ENCODE peak calls at places on chromosome 14, in seven cellular contexts. T is thyroid gland, P is esophagus muscularis mucosa, M is adrenal gland, J is BE2C, X is testis, W is breast epithelium. V is an unnamed sample. For H3K27me3, the result is how much of the 10 kb centered on the place peaks cover.

GRCh38 chr14:32724864-32725550 is 213.7 kb upstream of the NPAS3 start:
- DNase-seq in T (no peak), P (no peak), M (no peak), J (no peak), X (no peak), W (no peak), V (no peak)

GRCh38 chr14:92500491-92500941 is 13.1 kb upstream of the RIN3 start:
- DNase-seq in T (no peak), P (no peak), M (no peak), J (no peak), X (peak), W (peak), V (no peak)

GRCh38 chr14:100333867-100334266 is 10.7 kb downstream of the SLC25A47 start:
- DNase-seq in T (peak), P (no peak), M (no peak), J (no peak), X (no peak), W (no peak), V (no peak)

GRCh38 chr14:56211124-56211523 is 92.9 kb downstream of the PELI2 start:
- DNase-seq in T (no peak), P (no peak), M (peak), J (no peak), X (no peak), W (no peak), V (no peak)

GRCh38 chr14:60632777-60633176 is 16.5 kb downstream of the SIX1 start:
- DNase-seq in T (no peak), P (no peak), M (no peak), J (no peak), X (no peak), W (no peak), V (no peak)

GRCh38 chr14:50040401-50040775 is 76.0 kb downstream of the VCPKMT start:
- DNase-seq in T (no peak), P (no peak), M (no peak), J (no peak), X (no peak), W (no peak), V (no peak)

GRCh38 chr14:104085032-104085888 is at the start of gene ASPG:
- DNase-seq in T (no peak), P (no peak), M (peak), J (peak), X (no peak), W (no peak), V (peak)

GRCh38 chr14:90513151-90514014 is 116.6 kb downstream of the CALM1 start:
- DNase-seq in T (peak), P (no peak), M (no peak), J (no peak), X (peak), W (peak), V (peak)

GRCh38 chr14:84894254-84894653 is 635.7 kb upstream of the FLRT2 start:
- DNase-seq in T (no peak), P (no peak), M (no peak), J (no peak), X (no peak), W (no peak), V (no peak)

GRCh38 chr14:25909361-25909760 is 688.5 kb downstream of the NOVA1 start:
- DNase-seq in T (no peak), P (no peak), M (no peak), J (no peak), X (no peak), W (no peak), V (no peak)

GRCh38 chr14:95508377-95508776 is 8.1 kb downstream of the SYNE3 start:
- DNase-seq in T (no peak), P (no peak), M (peak), J (no peak), X (no peak), W (no peak), V (no peak)

GRCh38 chr14:54548491-54548890 is 18.4 kb upstream of the SAMD4A start:
- DNase-seq in T (peak), P (no peak), M (no peak), J (no peak), X (no peak), W (no peak), V (no peak)

GRCh38 chr14:102496955-102497744 is 12.4 kb downstream of the ANKRD9 start:
- DNase-seq in T (no peak), P (no peak), M (no peak), J (no peak), X (no peak), W (no peak), V (no peak)

GRCh38 chr14:95025218-95025617 is 132.1 kb downstream of the DICER1 start:
- DNase-seq in T (no peak), P (peak), M (no peak), J (no peak), X (no peak), W (no peak), V (no peak)

GRCh38 chr14:100531152-100531551 is 56.1 kb downstream of the BEGAIN start:
- DNase-seq in T (no peak), P (peak), M (no peak), J (no peak), X (no peak), W (no peak), V (peak)

GRCh38 chr14:89231426-89232113 is 185.5 kb downstream of the FOXN3 start:
- DNase-seq in T (no peak), P (no peak), M (no peak), J (no peak), X (no peak), W (no peak), V (no peak)

GRCh38 chr14:30035361-30035760 is 107.7 kb upstream of the PRKD1 start:
- DNase-seq in T (no peak), P (no peak), M (no peak), J (no peak), X (no peak), W (no peak), V (no peak)

GRCh38 chr14:93234798-93235197 is 27.7 kb downstream of the UBR7 start:
- DNase-seq in T (no peak), P (no peak), M (peak), J (no peak), X (no peak), W (no peak), V (no peak)

DNA sequence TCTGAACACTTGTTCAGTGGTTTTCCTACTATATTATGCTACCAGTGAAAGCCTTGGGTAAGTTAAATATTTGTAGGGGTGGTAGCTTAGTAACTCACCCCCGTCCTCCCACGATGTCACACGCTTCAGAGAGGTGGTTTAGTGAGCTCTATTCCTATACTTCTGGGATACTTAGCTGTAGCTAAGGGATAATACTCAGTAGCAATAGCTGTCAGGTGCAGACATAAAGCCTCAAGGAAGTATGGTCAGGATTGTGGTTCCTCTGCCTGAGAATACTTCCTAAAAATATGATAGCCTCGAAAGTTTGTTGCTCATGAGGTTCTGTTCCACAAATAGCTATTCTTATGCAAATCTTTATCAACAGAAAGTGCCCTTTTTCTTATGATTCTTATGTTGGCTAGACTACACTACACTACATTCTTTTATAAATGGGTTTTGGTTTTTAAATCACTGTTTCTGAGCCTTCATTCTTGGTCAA is 11.9 kb downstream of the DLST start:
- DNase-seq in T (no peak), P (no peak), M (no peak), J (no peak), X (no peak), W (no peak), V (no peak)
- H3K4me3 ChIP-seq in T (no peak), P (no peak), M (no peak), J (no peak), X (no peak), W (no peak), V (no peak)

DNA sequence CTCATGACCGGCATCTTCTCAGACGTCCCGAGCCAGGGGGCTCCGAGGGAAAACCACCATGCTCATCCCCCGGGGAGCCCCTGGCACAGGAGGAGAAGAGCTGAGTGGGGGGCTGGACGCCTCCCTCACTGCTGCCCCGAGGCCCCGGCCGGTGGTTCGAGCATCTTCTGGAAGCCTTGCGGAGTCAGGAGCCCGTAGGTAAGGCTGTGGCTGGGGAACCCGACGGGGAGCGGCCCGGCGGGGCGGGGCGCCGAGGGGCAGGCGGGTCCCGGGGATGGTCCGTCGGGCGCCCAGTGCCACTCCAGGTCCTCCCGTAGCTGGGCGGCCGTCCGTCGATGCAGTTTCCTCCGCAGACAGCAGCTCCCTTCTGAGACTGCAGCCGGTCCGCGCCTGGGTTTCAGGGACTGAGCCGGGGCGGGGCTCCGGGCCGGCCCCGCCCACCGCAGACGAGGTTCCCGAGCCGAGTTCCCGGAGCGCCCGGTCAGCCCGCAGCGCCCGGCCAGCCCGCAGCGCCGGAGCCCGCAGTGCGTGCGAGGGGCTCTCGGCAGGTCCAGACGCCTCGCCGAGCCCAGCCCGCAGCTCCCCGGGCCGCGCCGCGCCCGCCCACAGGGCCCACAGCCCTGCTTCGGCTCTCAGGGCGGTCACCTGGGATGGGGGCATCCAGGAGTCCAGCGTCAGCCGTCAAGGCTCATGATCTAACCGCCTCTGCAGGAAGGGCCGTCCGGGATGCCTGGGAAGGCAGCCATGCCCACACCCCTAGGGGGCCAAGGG is at the start of gene PGF:
- DNase-seq in T (peak), P (no peak), M (peak), J (peak), X (peak), W (no peak), V (peak)
- TF ChIP-seq CTCF in T (no peak), P (no peak), M (no peak), J (no peak), X (no peak), W (no peak), V (no peak)

GRCh38 chr14:24331731-24332093 is 3.2 kb downstream of the ADCY4 start:
- DNase-seq in T (no peak), P (no peak), M (no peak), J (no peak), X (no peak), W (no peak), V (no peak)

GRCh38 chr14:24327303-24327702 is 7.6 kb downstream of the ADCY4 start:
- DNase-seq in T (no peak), P (no peak), M (no peak), J (no peak), X (no peak), W (no peak), V (no peak)

GRCh38 chr14:24329073-24329663 is 5.7 kb downstream of the ADCY4 start:
- DNase-seq in T (no peak), P (no peak), M (no peak), J (no peak), X (no peak), W (no peak), V (no peak)

GRCh38 chr14:24330973-24331674 is 3.7 kb downstream of the ADCY4 start:
- DNase-seq in T (no peak), P (no peak), M (no peak), J (no peak), X (no peak), W (no peak), V (no peak)

DNA sequence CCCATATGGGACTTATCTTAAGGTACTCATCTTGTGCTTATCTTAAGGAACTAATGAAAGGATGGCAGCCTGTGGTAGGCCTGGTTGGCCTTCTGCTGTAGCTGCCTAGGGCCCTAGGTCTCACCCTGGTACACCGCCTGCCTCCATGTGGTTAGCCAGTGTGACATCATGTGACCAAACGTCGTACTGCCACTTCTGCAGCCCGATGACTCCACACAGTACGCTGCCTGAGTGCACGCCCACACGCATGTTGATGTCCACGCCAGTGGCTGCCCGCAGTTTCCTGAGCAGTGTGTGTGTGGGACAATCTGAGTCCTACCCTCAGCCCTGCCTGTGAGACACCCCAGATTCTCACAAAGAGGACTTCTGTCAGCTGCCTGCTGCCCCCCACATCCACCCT is 5.1 kb downstream of the ADCY4 start:
- DNase-seq in T (peak), P (no peak), M (no peak), J (no peak), X (peak), W (peak), V (peak)
- H3K27me3 ChIP-seq in T (under half), P (under half), M (under half), J (under half), X (under half), W (under half), V (under half)

DNA sequence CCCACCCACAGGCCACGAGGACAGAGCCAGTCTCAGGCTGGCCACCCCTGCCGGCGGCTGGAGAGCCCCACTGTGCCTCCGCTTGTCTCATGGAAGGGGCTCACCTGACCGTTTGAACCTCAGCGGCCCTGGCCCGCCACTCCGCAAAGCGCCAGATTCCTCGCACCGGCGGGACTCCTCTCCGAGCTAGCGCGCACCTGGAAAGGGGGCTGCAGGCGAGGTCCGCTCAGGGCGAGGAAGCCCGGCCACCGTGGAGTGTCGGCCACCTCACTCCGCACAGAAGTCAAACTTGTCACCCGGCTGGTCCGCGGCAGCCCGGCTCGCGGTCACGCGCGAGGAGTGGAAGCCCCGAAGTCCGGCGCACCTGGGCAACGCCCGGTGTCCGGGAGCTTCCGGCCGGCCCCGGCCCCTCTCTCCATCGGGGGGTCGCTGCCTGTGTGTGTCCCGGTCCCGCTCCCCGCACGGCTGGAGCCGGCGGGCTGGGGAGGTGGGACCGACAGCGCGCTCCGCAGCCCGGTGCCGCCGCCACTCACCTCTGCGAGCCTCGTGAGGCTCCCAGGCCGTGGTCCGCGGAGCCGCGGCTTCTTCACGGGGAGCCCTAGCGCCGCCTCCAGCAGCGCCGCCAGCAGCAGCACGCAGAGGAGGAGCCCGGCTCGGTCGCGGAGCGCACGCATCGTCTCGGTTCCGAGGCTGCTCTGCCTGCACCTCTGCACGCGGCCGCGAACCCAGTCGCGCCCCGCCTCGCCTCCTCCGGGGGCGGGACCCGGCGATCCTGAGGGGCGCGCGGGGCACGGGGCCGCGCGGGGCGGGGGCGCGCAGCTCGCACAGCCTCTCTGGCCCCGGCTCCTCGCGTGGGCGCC is at the start of gene ISM2:
- DNase-seq in T (peak), P (no peak), M (peak), J (peak), X (peak), W (no peak), V (no peak)
- H3K4me3 ChIP-seq in T (peak), P (peak), M (peak), J (peak), X (peak), W (peak), V (peak)

GRCh38 chr14:22131749-22132476 is 457.1 kb downstream of the DAD1 start:
- DNase-seq in T (no peak), P (no peak), M (no peak), J (peak), X (peak), W (no peak), V (peak)
- TF ChIP-seq CTCF in T (no peak), P (no peak), M (no peak), J (peak), X (no peak), W (no peak), V (peak)

V was measured in colonic mucosa.